ENCODE peak calls at places on chromosomes 4 and X, in six cellular contexts. Q, W, U, B, X and N are unnamed samples. For H3K9me3, the result is how much of the 10 kb centered on the place peaks cover.

GRCh38 chrX:54085666-54086065 is 41.4 kb upstream of the PHF8 start:
- DNase-seq in Q (no peak), W (no peak), U (no peak), B (no peak), X (peak), N (no peak)

GRCh38 chrX:76172325-76172887 is 456 bp upstream of the PBDC1 start:
- DNase-seq in Q (no peak), W (no peak), U (no peak), B (no peak), X (no peak), N (no peak)

GRCh38 chr4:55175779-55176231 is 50.4 kb upstream of the KDR start:
- DNase-seq in Q (no peak), W (no peak), U (no peak), B (peak), X (peak), N (no peak)

GRCh38 chr4:76898949-76899640 is 1.2 kb upstream of the SOWAHB start:
- DNase-seq in Q (no peak), W (no peak), U (no peak), B (no peak), X (no peak), N (no peak)

GRCh38 chr4:165799384-165799815 is 73.6 kb upstream of the TLL1 start:
- DNase-seq in Q (no peak), W (no peak), U (no peak), B (no peak), X (no peak), N (no peak)

GRCh38 chrX:3567681-3568080 is 145.8 kb downstream of the PRKX start:
- DNase-seq in Q (no peak), W (no peak), U (no peak), B (no peak), X (no peak), N (no peak)

GRCh38 chrX:38006283-38006682 is at the start of gene SYTL5:
- DNase-seq in Q (no peak), W (no peak), U (no peak), B (no peak), X (peak), N (no peak)

GRCh38 chr4:77434299-77435092 is 171.1 kb upstream of the CXCL13 start:
- DNase-seq in Q (no peak), W (peak), U (no peak), B (no peak), X (no peak), N (peak)

GRCh38 chr4:84582988-84583870 is at the start of gene CDS1:
- DNase-seq in Q (peak), W (no peak), U (peak), B (peak), X (peak), N (peak)

GRCh38 chr4:27123769-27124124 is 263.1 kb downstream of the STIM2 start:
- DNase-seq in Q (no peak), W (no peak), U (no peak), B (no peak), X (no peak), N (no peak)

GRCh38 chr4:38891051-38891738 is 23.6 kb downstream of the FAM114A1 start:
- DNase-seq in Q (no peak), W (no peak), U (no peak), B (no peak), X (no peak), N (no peak)

GRCh38 chr4:95510145-95510544 is 38.6 kb downstream of the UNC5C start:
- DNase-seq in Q (no peak), W (no peak), U (no peak), B (no peak), X (peak), N (no peak)

GRCh38 chr4:137980641-137981040 is 261.5 kb downstream of the SLC7A11 start:
- DNase-seq in Q (no peak), W (no peak), U (no peak), B (no peak), X (no peak), N (no peak)

GRCh38 chr4:103415801-103416200 is 217.7 kb upstream of the CENPE start:
- DNase-seq in Q (no peak), W (no peak), U (no peak), B (peak), X (peak), N (no peak)

GRCh38 chr4:71338846-71339593 is at the start of gene SLC4A4:
- DNase-seq in Q (no peak), W (no peak), U (no peak), B (no peak), X (peak), N (no peak)

GRCh38 chr4:8664976-8665375 is 72.4 kb downstream of the CPZ start:
- DNase-seq in Q (no peak), W (no peak), U (no peak), B (no peak), X (no peak), N (no peak)

GRCh38 chr4:138522366-138522765 is 280.2 kb upstream of the SLC7A11 start:
- DNase-seq in Q (peak), W (no peak), U (no peak), B (no peak), X (peak), N (no peak)

DNA sequence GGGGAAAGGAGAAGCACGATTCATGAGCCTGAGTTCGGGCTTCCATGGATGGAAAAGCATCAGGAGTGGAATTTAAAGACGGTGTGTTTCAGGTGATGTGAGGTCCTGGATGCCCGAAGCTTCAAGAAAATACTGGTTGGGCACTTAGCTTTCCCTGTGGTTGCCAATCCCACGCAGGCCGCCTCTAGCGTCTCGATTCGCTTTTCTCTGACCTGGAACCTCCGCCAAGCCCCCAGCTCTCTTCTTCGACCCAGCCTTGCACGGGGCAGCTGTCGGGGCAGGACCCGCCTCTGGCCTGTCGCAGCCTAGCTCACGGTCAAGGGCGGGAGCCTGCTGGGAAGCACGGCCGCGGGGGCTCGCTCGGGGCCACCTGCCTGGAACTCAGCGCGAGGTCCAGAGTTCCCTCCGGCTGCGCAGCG is 308 bp upstream of the TLR2 start:
- DNase-seq in Q (no peak), W (no peak), U (no peak), B (no peak), X (no peak), N (no peak)
- H3K27ac ChIP-seq in Q (no peak), W (peak), U (no peak), B (no peak), X (no peak), N (no peak)

GRCh38 chr4:30436394-30436793 is 283.8 kb upstream of the PCDH7 start:
- DNase-seq in Q (no peak), W (no peak), U (no peak), B (no peak), X (no peak), N (no peak)
- H3K9me3 ChIP-seq in Q (under half), W (under half), U (under half), B (under half), X (under half), N (under half)

DNA sequence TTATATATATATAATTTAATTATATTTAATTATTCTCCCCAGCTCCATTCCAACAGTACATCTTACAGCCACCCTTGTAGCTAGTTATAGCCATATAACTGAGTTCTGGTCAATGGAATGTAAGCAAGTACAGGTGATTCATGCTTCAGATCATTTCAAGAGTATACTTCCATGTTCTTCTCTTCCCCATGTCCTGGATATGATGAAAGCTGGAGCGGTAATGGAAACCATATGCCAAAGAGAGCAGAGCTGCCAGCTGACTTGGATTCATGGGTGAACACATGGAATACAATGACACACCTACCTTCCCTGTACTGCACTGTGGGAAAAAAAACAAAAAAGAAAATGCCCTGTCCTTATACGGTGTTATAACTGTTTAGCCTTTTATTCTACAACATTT is 17.5 kb upstream of the CORIN start:
- DNase-seq in Q (no peak), W (no peak), U (no peak), B (no peak), X (no peak), N (no peak)
- H3K27ac ChIP-seq in Q (no peak), W (no peak), U (no peak), B (no peak), X (no peak), N (no peak)

GRCh38 chr4:33954759-33955158 is 2289.6 kb downstream of the ARAP2 start:
- DNase-seq in Q (no peak), W (no peak), U (no peak), B (no peak), X (no peak), N (no peak)
- H3K9me3 ChIP-seq in Q (under half), W (under half), U (under half), B (under half), X (under half), N (under half)